ENCODE peak calls at places on chromosomes 11 and 22, in four cellular contexts. One of them, this sample, is unnamed.

GRCh38 chr22:49264696-49265095 is 563.0 kb downstream of the BRD1 start:
- DNase-seq in IMR-90: no peak
- DNase-seq in H9: no peak
- DNase-seq in H1: no peak
- DNase-seq in this sample: no peak

GRCh38 chr11:44509291-44509690 is 56.2 kb upstream of the CD82 start:
- DNase-seq in H9: no peak
- DNase-seq in H1: no peak
- DNase-seq in IMR-90: no peak
- DNase-seq in this sample: peak

GRCh38 chr11:104771782-104772181 is 126.5 kb downstream of the CASP12 start:
- DNase-seq in H9: no peak
- DNase-seq in H1: no peak
- DNase-seq in IMR-90: no peak
- DNase-seq in this sample: no peak

GRCh38 chr11:89405629-89406028 is 85.5 kb downstream of the NOX4 start:
- DNase-seq in IMR-90: no peak
- DNase-seq in H1: no peak
- DNase-seq in H9: no peak
- DNase-seq in this sample: peak

GRCh38 chr11:66055021-66055420 is 2.9 kb downstream of the SF3B2 start:
- DNase-seq in H9: no peak
- DNase-seq in IMR-90: no peak
- DNase-seq in H1: no peak
- DNase-seq in this sample: no peak

GRCh38 chr11:12628322-12628721 is 45.9 kb upstream of the TEAD1 start:
- DNase-seq in H1: no peak
- DNase-seq in H9: no peak
- DNase-seq in IMR-90: no peak
- DNase-seq in this sample: no peak

GRCh38 chr22:39292561-39293074 is 26.8 kb downstream of the RPL3 start:
- DNase-seq in H9: peak
- DNase-seq in H1: no peak
- DNase-seq in IMR-90: peak
- DNase-seq in this sample: peak

GRCh38 chr11:128908391-128909246 is 17.5 kb downstream of the KCNJ5 start:
- DNase-seq in H1: no peak
- DNase-seq in H9: no peak
- DNase-seq in IMR-90: peak
- DNase-seq in this sample: no peak

GRCh38 chr22:29700949-29701927 is 18.6 kb upstream of the CABP7 start:
- DNase-seq in H9: peak
- DNase-seq in H1: no peak
- DNase-seq in IMR-90: peak
- DNase-seq in this sample: peak

GRCh38 chr22:35140879-35141745 is 75.2 kb downstream of the ISX start:
- DNase-seq in H1: peak
- DNase-seq in H9: peak
- DNase-seq in IMR-90: no peak
- DNase-seq in this sample: peak

GRCh38 chr11:66564984-66565383 is 3.4 kb downstream of the CTSF start:
- DNase-seq in H9: no peak
- DNase-seq in IMR-90: no peak
- DNase-seq in H1: no peak
- DNase-seq in this sample: no peak

GRCh38 chr11:20161230-20161918 is 1.1 kb upstream of the DBX1 start:
- DNase-seq in H9: peak
- DNase-seq in H1: peak
- DNase-seq in IMR-90: no peak
- DNase-seq in this sample: peak

GRCh38 chr11:554428-554823 is 6.1 kb downstream of the LMNTD2 start:
- DNase-seq in H1: no peak
- DNase-seq in IMR-90: no peak
- DNase-seq in H9: no peak
- DNase-seq in this sample: no peak

GRCh38 chr11:92735039-92735438 is 234.4 kb upstream of the MTNR1B start:
- DNase-seq in H1: no peak
- DNase-seq in IMR-90: no peak
- DNase-seq in H9: no peak
- DNase-seq in this sample: peak

GRCh38 chr11:123640677-123641494 is 13.5 kb downstream of the SCN3B start:
- DNase-seq in H9: peak
- DNase-seq in IMR-90: peak
- DNase-seq in H1: peak
- DNase-seq in this sample: peak

DNA sequence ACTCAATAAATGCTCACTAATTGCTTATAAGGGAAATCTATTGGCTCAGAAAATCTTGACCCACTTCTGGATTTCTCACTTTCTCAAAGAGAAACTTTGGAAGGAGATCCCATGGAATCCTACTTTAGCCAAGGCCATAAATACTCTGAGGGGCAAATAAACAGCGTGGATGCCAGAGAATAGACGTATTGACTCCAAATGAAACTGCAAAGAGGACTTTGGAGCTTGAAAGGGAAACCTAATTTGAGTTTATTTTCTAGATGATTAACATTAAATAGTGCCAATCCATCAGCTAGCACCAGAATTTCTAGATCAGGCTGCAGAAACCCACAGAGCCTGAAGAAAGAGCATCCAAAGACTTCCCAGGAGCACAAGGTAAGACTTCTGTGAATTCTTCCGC is at the start of gene MS4A18:
- DNase-seq in IMR-90: no peak
- DNase-seq in H9: no peak
- DNase-seq in H1: no peak
- DNase-seq in this sample: no peak
- H3K56ac ChIP-seq in IMR-90: no peak
- H3K56ac ChIP-seq in H9: no peak
- H3K56ac ChIP-seq in H1: no peak
- H3K56ac ChIP-seq in this sample: no peak

DNA sequence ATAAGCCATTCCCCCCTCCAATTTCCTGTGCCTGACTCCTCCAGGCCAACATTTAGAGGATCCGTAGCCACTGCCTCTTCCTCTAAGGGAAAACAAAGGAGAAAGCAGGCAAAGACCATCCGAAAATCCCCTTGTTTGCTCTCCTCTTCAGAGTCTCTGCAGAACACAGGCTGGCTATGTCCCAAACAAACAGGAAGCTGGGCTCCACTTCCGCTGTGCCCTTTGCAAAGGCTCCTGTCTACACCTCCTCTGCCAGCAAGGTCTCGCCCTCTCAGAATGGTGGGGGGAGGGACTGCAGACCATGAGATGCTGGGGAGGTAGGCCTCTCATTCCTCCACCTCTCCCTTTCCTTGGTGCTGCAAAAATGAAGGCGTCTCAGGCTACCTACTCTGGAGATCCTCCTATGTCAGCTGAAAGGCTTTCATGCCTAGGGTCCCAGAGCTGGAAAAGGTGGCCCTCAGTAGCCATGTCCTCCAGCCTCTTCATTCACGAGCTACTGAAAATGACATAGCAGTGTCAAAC is 596.2 kb downstream of the BUD13 start:
- DNase-seq in H9: no peak
- DNase-seq in IMR-90: no peak
- DNase-seq in H1: peak
- DNase-seq in this sample: no peak
- H2BK15ac ChIP-seq in H9: no peak
- H2BK15ac ChIP-seq in IMR-90: no peak
- H2BK15ac ChIP-seq in H1: no peak
- H2BK15ac ChIP-seq in this sample: no peak

GRCh38 chr11:113474362-113475159 is 637 bp downstream of the DRD2 start:
- DNase-seq in H9: peak
- DNase-seq in H1: peak
- DNase-seq in IMR-90: peak
- DNase-seq in this sample: peak

GRCh38 chr11:113476553-113476952 is 1.4 kb upstream of the DRD2 start:
- DNase-seq in IMR-90: no peak
- DNase-seq in H9: no peak
- DNase-seq in H1: no peak
- DNase-seq in this sample: no peak

GRCh38 chr11:113473983-113474361 is 1.2 kb downstream of the DRD2 start:
- DNase-seq in IMR-90: no peak
- DNase-seq in H1: no peak
- DNase-seq in H9: no peak
- DNase-seq in this sample: no peak

GRCh38 chr11:113475160-113475761 is at the start of gene DRD2:
- DNase-seq in IMR-90: no peak
- DNase-seq in H9: peak
- DNase-seq in H1: peak
- DNase-seq in this sample: peak

DNA sequence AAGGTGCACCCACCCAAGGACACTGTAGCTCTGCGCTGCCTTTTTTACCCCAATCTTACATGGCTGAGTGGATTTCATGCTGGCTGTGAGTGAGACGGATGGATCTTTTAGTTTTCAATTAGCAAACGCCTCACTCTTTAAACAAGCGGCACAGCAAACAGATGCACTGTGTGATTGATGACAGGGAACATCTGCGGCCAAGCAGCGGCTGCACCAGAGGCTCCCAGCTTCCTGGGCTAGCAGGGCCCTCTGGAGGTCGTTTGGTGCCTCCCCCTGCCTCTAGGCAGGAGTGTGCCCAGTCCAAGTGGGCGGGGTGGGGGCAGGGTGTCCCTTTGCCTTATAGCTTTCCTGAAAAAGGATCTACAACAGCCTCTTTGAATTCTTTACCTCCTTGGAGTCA is 2.1 kb upstream of the DRD2 start:
- DNase-seq in H9: peak
- DNase-seq in IMR-90: no peak
- DNase-seq in H1: peak
- DNase-seq in this sample: peak
- H3K56ac ChIP-seq in H9: no peak
- H3K56ac ChIP-seq in IMR-90: no peak
- H3K56ac ChIP-seq in H1: no peak
- H3K56ac ChIP-seq in this sample: no peak

GRCh38 chr11:86954288-86955110 is 696 bp downstream of the FZD4 start:
- DNase-seq in H9: peak
- DNase-seq in H1: no peak
- DNase-seq in IMR-90: no peak
- DNase-seq in this sample: peak
- H2BK15ac ChIP-seq in H9: no peak
- H2BK15ac ChIP-seq in H1: no peak
- H2BK15ac ChIP-seq in IMR-90: no peak
- H2BK15ac ChIP-seq in this sample: no peak

GRCh38 chr11:74030668-74031309 is 21.9 kb upstream of the UCP3 start:
- DNase-seq in H1: no peak
- DNase-seq in IMR-90: no peak
- DNase-seq in H9: no peak
- DNase-seq in this sample: no peak

GRCh38 chr11:74031310-74031676 is 22.4 kb upstream of the UCP3 start:
- DNase-seq in H9: no peak
- DNase-seq in H1: no peak
- DNase-seq in IMR-90: no peak
- DNase-seq in this sample: no peak

GRCh38 chr11:74033046-74033445 is 24.2 kb upstream of the UCP3 start:
- DNase-seq in H1: no peak
- DNase-seq in H9: no peak
- DNase-seq in IMR-90: no peak
- DNase-seq in this sample: no peak

GRCh38 chr11:74037309-74037708 is 28.4 kb upstream of the UCP3 start:
- DNase-seq in H9: no peak
- DNase-seq in IMR-90: peak
- DNase-seq in H1: no peak
- DNase-seq in this sample: no peak

GRCh38 chr11:74035264-74035663 is 26.4 kb upstream of the UCP3 start:
- DNase-seq in H1: no peak
- DNase-seq in H9: no peak
- DNase-seq in IMR-90: peak
- DNase-seq in this sample: no peak
- H3K56ac ChIP-seq in H1: no peak
- H3K56ac ChIP-seq in H9: no peak
- H3K56ac ChIP-seq in IMR-90: no peak
- H3K56ac ChIP-seq in this sample: no peak

DNA sequence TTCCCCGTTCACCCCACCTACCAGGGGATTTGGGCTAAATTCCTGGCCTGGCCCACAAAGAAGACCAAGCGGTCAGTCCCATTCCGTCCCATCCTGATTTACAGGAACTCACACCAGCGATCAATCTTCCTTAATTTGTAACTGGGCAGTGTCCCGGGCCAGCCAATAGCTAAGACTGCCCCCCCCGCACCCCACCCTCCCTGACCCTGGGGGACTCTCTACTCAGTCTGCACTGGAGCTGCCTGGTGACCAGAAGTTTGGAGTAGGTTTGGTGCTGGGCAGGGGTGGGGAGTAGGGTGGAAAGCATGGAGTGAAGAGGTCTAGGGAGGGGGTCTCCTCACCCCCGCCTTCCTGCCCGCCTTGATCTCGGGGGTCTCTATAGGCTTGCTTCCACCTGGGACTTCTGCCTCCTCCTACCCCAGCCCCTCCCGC is at the start of gene SERPING1:
- DNase-seq in H9: no peak
- DNase-seq in H1: no peak
- DNase-seq in IMR-90: no peak
- DNase-seq in this sample: no peak
- H2BK15ac ChIP-seq in H9: no peak
- H2BK15ac ChIP-seq in H1: peak
- H2BK15ac ChIP-seq in IMR-90: peak
- H2BK15ac ChIP-seq in this sample: no peak

DNA sequence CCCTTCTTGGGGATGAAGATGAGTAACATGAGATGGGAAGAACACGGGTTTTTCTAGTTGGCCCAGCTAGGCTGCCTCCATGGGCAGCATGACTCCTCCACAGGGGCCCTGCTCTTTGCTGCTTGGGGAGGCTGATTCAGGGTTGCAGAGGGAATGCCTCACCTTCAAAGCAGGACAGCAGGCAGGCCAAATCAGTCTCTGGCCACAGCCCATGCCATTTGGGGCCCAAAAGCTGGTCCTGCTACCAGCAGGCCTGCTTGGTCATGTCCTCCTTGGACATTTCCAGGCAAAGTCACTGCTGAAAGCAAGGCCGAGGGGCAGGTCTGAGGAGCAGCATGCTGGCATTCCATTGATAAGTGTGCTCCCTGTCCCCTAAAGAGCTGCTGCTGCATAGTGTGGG is 13.8 kb upstream of the MAPK8IP1 start:
- DNase-seq in IMR-90: no peak
- DNase-seq in H1: no peak
- DNase-seq in H9: no peak
- DNase-seq in this sample: no peak
- H3K56ac ChIP-seq in IMR-90: no peak
- H3K56ac ChIP-seq in H1: no peak
- H3K56ac ChIP-seq in H9: no peak
- H3K56ac ChIP-seq in this sample: no peak

GRCh38 chr22:32745251-32745995 is 56.1 kb upstream of the TIMP3 start:
- DNase-seq in H1: no peak
- DNase-seq in IMR-90: peak
- DNase-seq in H9: peak
- DNase-seq in this sample: peak
- H2BK15ac ChIP-seq in H1: no peak
- H2BK15ac ChIP-seq in IMR-90: peak
- H2BK15ac ChIP-seq in H9: no peak
- H2BK15ac ChIP-seq in this sample: no peak